ENCODE peak calls at places on chromosomes 6 and 20, in eight cellular contexts. One of them, this sample, is unnamed.

GRCh38 chr6:39280247-39280731 is 33.9 kb downstream of the KCNK17 start:
- DNase-seq in prostate gland: no peak
- DNase-seq in bronchial epithelial cell: peak; percentile 88
- DNase-seq in kidney: peak; percentile 90
- DNase-seq in IMR-90: no peak
- DNase-seq in SK-N-SH: no peak
- DNase-seq in GM23338: no peak
- DNase-seq in endothelial cell of umbilical vein: no peak
- DNase-seq in this sample: peak; percentile 80

GRCh38 chr6:166657531-166657930 is 30.5 kb upstream of the RPS6KA2 start:
- DNase-seq in SK-N-SH: no peak
- DNase-seq in GM23338: no peak
- DNase-seq in bronchial epithelial cell: no peak
- DNase-seq in IMR-90: no peak
- DNase-seq in endothelial cell of umbilical vein: no peak
- DNase-seq in prostate gland: no peak
- DNase-seq in kidney: no peak
- DNase-seq in this sample: no peak

GRCh38 chr6:132131777-132132176 is 180.6 kb upstream of the CCN2 start:
- DNase-seq in IMR-90: peak; percentile 100
- DNase-seq in endothelial cell of umbilical vein: peak; percentile 99
- DNase-seq in prostate gland: no peak
- DNase-seq in kidney: no peak
- DNase-seq in bronchial epithelial cell: peak; percentile 99
- DNase-seq in GM23338: peak; percentile 4
- DNase-seq in SK-N-SH: no peak
- DNase-seq in this sample: no peak

GRCh38 chr20:17662333-17663039 is 19.6 kb downstream of the RRBP1 start:
- DNase-seq in GM23338: no peak
- DNase-seq in IMR-90: peak; percentile 48
- DNase-seq in SK-N-SH: no peak
- DNase-seq in endothelial cell of umbilical vein: no peak
- DNase-seq in prostate gland: no peak
- DNase-seq in kidney: peak; percentile 70
- DNase-seq in bronchial epithelial cell: no peak
- DNase-seq in this sample: no peak

GRCh38 chr20:24949756-24950127 is 673 bp downstream of the CST7 start:
- DNase-seq in kidney: no peak
- DNase-seq in IMR-90: no peak
- DNase-seq in endothelial cell of umbilical vein: no peak
- DNase-seq in SK-N-SH: no peak
- DNase-seq in bronchial epithelial cell: no peak
- DNase-seq in prostate gland: no peak
- DNase-seq in GM23338: no peak
- DNase-seq in this sample: peak; percentile 14

GRCh38 chr6:139508023-139508422 is 133.6 kb upstream of the CITED2 start:
- DNase-seq in SK-N-SH: no peak
- DNase-seq in IMR-90: peak; percentile 49
- DNase-seq in bronchial epithelial cell: no peak
- DNase-seq in kidney: no peak
- DNase-seq in GM23338: no peak
- DNase-seq in endothelial cell of umbilical vein: no peak
- DNase-seq in prostate gland: no peak
- DNase-seq in this sample: no peak

GRCh38 chr6:31366693-31367470 is 9.9 kb upstream of the HLA-B start:
- DNase-seq in endothelial cell of umbilical vein: peak; percentile 80
- DNase-seq in GM23338: peak; percentile 97
- DNase-seq in bronchial epithelial cell: peak; percentile 80
- DNase-seq in SK-N-SH: peak; percentile 84
- DNase-seq in IMR-90: peak; percentile 86
- DNase-seq in prostate gland: peak; percentile 87
- DNase-seq in kidney: peak; percentile 95
- DNase-seq in this sample: peak; percentile 94

GRCh38 chr6:35049885-35050284 is 91.3 kb downstream of the TCP11 start:
- DNase-seq in IMR-90: peak; percentile 93
- DNase-seq in bronchial epithelial cell: no peak
- DNase-seq in endothelial cell of umbilical vein: no peak
- DNase-seq in kidney: no peak
- DNase-seq in SK-N-SH: peak; percentile 66
- DNase-seq in GM23338: no peak
- DNase-seq in prostate gland: no peak
- DNase-seq in this sample: peak; percentile 56

GRCh38 chr6:31781244-31782125 is 4.4 kb upstream of the VWA7 start:
- DNase-seq in endothelial cell of umbilical vein: no peak
- DNase-seq in prostate gland: no peak
- DNase-seq in bronchial epithelial cell: no peak
- DNase-seq in kidney: peak; percentile 75
- DNase-seq in SK-N-SH: no peak
- DNase-seq in GM23338: no peak
- DNase-seq in IMR-90: no peak
- DNase-seq in this sample: no peak

GRCh38 chr6:37630281-37630799 is 67.3 kb downstream of the MDGA1 start:
- DNase-seq in prostate gland: no peak
- DNase-seq in SK-N-SH: no peak
- DNase-seq in GM23338: no peak
- DNase-seq in endothelial cell of umbilical vein: peak; percentile 97
- DNase-seq in IMR-90: peak; percentile 100
- DNase-seq in bronchial epithelial cell: peak; percentile 100
- DNase-seq in kidney: peak; percentile 85
- DNase-seq in this sample: no peak

GRCh38 chr6:37632291-37632690 is 65.4 kb downstream of the MDGA1 start:
- DNase-seq in SK-N-SH: no peak
- DNase-seq in kidney: no peak
- DNase-seq in bronchial epithelial cell: no peak
- DNase-seq in IMR-90: no peak
- DNase-seq in GM23338: no peak
- DNase-seq in prostate gland: no peak
- DNase-seq in endothelial cell of umbilical vein: no peak
- DNase-seq in this sample: no peak

GRCh38 chr6:37632989-37633550 is 64.6 kb downstream of the MDGA1 start:
- DNase-seq in kidney: no peak
- DNase-seq in IMR-90: no peak
- DNase-seq in prostate gland: no peak
- DNase-seq in bronchial epithelial cell: no peak
- DNase-seq in SK-N-SH: no peak
- DNase-seq in GM23338: no peak
- DNase-seq in endothelial cell of umbilical vein: no peak
- DNase-seq in this sample: no peak

GRCh38 chr6:37633581-37634237 is 64.0 kb downstream of the MDGA1 start:
- DNase-seq in IMR-90: no peak
- DNase-seq in SK-N-SH: no peak
- DNase-seq in GM23338: no peak
- DNase-seq in bronchial epithelial cell: no peak
- DNase-seq in prostate gland: no peak
- DNase-seq in endothelial cell of umbilical vein: no peak
- DNase-seq in kidney: no peak
- DNase-seq in this sample: no peak

GRCh38 chr6:37631295-37631694 is 66.4 kb downstream of the MDGA1 start:
- DNase-seq in SK-N-SH: no peak
- DNase-seq in bronchial epithelial cell: peak; percentile 39
- DNase-seq in IMR-90: no peak
- DNase-seq in prostate gland: no peak
- DNase-seq in kidney: no peak
- DNase-seq in GM23338: no peak
- DNase-seq in endothelial cell of umbilical vein: no peak
- DNase-seq in this sample: no peak
- TF ChIP-seq CTCF in SK-N-SH: no peak
- TF ChIP-seq CTCF in bronchial epithelial cell: no peak
- TF ChIP-seq CTCF in IMR-90: no peak
- TF ChIP-seq CTCF in prostate gland: no peak
- TF ChIP-seq CTCF in kidney: no peak
- TF ChIP-seq CTCF in GM23338: no peak
- TF ChIP-seq CTCF in endothelial cell of umbilical vein: no peak
- TF ChIP-seq CTCF in this sample: no peak

GRCh38 chr20:41145317-41145716 is 8.0 kb downstream of the PLCG1 start:
- DNase-seq in IMR-90: no peak
- DNase-seq in SK-N-SH: no peak
- DNase-seq in kidney: peak; percentile 32
- DNase-seq in endothelial cell of umbilical vein: no peak
- DNase-seq in prostate gland: no peak
- DNase-seq in GM23338: no peak
- DNase-seq in bronchial epithelial cell: no peak
- DNase-seq in this sample: no peak
- H3K36me3 ChIP-seq in IMR-90: peaks cover 6% of the 10 kb centered on the region
- H3K36me3 ChIP-seq in SK-N-SH: peaks cover 6% of the 10 kb centered on the region
- H3K36me3 ChIP-seq in kidney: no peaks in the 10 kb centered on the region
- H3K36me3 ChIP-seq in endothelial cell of umbilical vein: no peaks in the 10 kb centered on the region
- H3K36me3 ChIP-seq in prostate gland: no peaks in the 10 kb centered on the region
- H3K36me3 ChIP-seq in GM23338: no peaks in the 10 kb centered on the region
- H3K36me3 ChIP-seq in bronchial epithelial cell: peaks cover 1% of the 10 kb centered on the region
- H3K36me3 ChIP-seq in this sample: no peaks in the 10 kb centered on the region

GRCh38 chr20:33927703-33928102 is 66.0 kb upstream of the RALY start:
- DNase-seq in kidney: no peak
- DNase-seq in bronchial epithelial cell: no peak
- DNase-seq in SK-N-SH: peak; percentile 75
- DNase-seq in IMR-90: no peak
- DNase-seq in prostate gland: no peak
- DNase-seq in GM23338: no peak
- DNase-seq in endothelial cell of umbilical vein: no peak
- DNase-seq in this sample: no peak

GRCh38 chr20:33936651-33937050 is 57.1 kb upstream of the RALY start:
- DNase-seq in GM23338: no peak
- DNase-seq in prostate gland: no peak
- DNase-seq in SK-N-SH: no peak
- DNase-seq in kidney: no peak
- DNase-seq in bronchial epithelial cell: no peak
- DNase-seq in IMR-90: no peak
- DNase-seq in endothelial cell of umbilical vein: no peak
- DNase-seq in this sample: no peak

GRCh38 chr20:33929917-33930316 is 63.8 kb upstream of the RALY start:
- DNase-seq in kidney: no peak
- DNase-seq in prostate gland: no peak
- DNase-seq in SK-N-SH: no peak
- DNase-seq in bronchial epithelial cell: no peak
- DNase-seq in endothelial cell of umbilical vein: no peak
- DNase-seq in IMR-90: no peak
- DNase-seq in GM23338: peak; percentile 30
- DNase-seq in this sample: no peak

GRCh38 chr20:33933469-33933909 is 60.2 kb upstream of the RALY start:
- DNase-seq in kidney: peak; percentile 71
- DNase-seq in endothelial cell of umbilical vein: no peak
- DNase-seq in IMR-90: peak; percentile 55
- DNase-seq in bronchial epithelial cell: peak; percentile 56
- DNase-seq in SK-N-SH: peak; percentile 52
- DNase-seq in prostate gland: peak; percentile 46
- DNase-seq in GM23338: peak; percentile 93
- DNase-seq in this sample: peak; percentile 66
- TF ChIP-seq CTCF in kidney: peak; percentile 43
- TF ChIP-seq CTCF in endothelial cell of umbilical vein: peak; percentile 19
- TF ChIP-seq CTCF in IMR-90: peak; percentile 59
- TF ChIP-seq CTCF in bronchial epithelial cell: peak; percentile 81
- TF ChIP-seq CTCF in SK-N-SH: peak; percentile 55
- TF ChIP-seq CTCF in prostate gland: peak; percentile 48
- TF ChIP-seq CTCF in GM23338: peak; percentile 71
- TF ChIP-seq CTCF in this sample: peak; percentile 54

GRCh38 chr6:42938428-42938796 is 9.1 kb downstream of the CNPY3 start:
- DNase-seq in SK-N-SH: no peak
- DNase-seq in GM23338: no peak
- DNase-seq in endothelial cell of umbilical vein: no peak
- DNase-seq in bronchial epithelial cell: no peak
- DNase-seq in kidney: peak; percentile 63
- DNase-seq in IMR-90: no peak
- DNase-seq in prostate gland: no peak
- DNase-seq in this sample: no peak
- H3K36me3 ChIP-seq in SK-N-SH: peaks cover 42% of the 10 kb centered on the region
- H3K36me3 ChIP-seq in GM23338: peaks cover 25% of the 10 kb centered on the region
- H3K36me3 ChIP-seq in endothelial cell of umbilical vein: peaks cover 5% of the 10 kb centered on the region
- H3K36me3 ChIP-seq in bronchial epithelial cell: peaks cover 24% of the 10 kb centered on the region
- H3K36me3 ChIP-seq in kidney: peaks cover 23% of the 10 kb centered on the region
- H3K36me3 ChIP-seq in IMR-90: peaks cover 34% of the 10 kb centered on the region
- H3K36me3 ChIP-seq in prostate gland: peaks cover 26% of the 10 kb centered on the region
- H3K36me3 ChIP-seq in this sample: peaks cover 14% of the 10 kb centered on the region

GRCh38 chr6:33278810-33279209 is 1.9 kb downstream of the B3GALT4 start:
- DNase-seq in GM23338: no peak
- DNase-seq in kidney: peak; percentile 37
- DNase-seq in endothelial cell of umbilical vein: no peak
- DNase-seq in prostate gland: no peak
- DNase-seq in IMR-90: no peak
- DNase-seq in bronchial epithelial cell: no peak
- DNase-seq in SK-N-SH: no peak
- DNase-seq in this sample: no peak

GRCh38 chr6:33276864-33277662 is at the start of gene B3GALT4:
- DNase-seq in IMR-90: peak; percentile 68
- DNase-seq in prostate gland: peak; percentile 76
- DNase-seq in bronchial epithelial cell: peak; percentile 81
- DNase-seq in GM23338: peak; percentile 92
- DNase-seq in SK-N-SH: peak; percentile 92
- DNase-seq in kidney: peak; percentile 94
- DNase-seq in endothelial cell of umbilical vein: peak; percentile 67
- DNase-seq in this sample: peak; percentile 93

GRCh38 chr6:33276581-33276863 is 401 bp upstream of the B3GALT4 start:
- DNase-seq in GM23338: no peak
- DNase-seq in SK-N-SH: no peak
- DNase-seq in prostate gland: no peak
- DNase-seq in endothelial cell of umbilical vein: no peak
- DNase-seq in kidney: no peak
- DNase-seq in IMR-90: no peak
- DNase-seq in bronchial epithelial cell: no peak
- DNase-seq in this sample: no peak

GRCh38 chr6:33278392-33278741 is 1.4 kb downstream of the B3GALT4 start:
- DNase-seq in IMR-90: no peak
- DNase-seq in GM23338: no peak
- DNase-seq in endothelial cell of umbilical vein: no peak
- DNase-seq in SK-N-SH: no peak
- DNase-seq in kidney: no peak
- DNase-seq in prostate gland: no peak
- DNase-seq in bronchial epithelial cell: no peak
- DNase-seq in this sample: no peak

GRCh38 chr6:33277663-33278391 is 904 bp downstream of the B3GALT4 start:
- DNase-seq in endothelial cell of umbilical vein: no peak
- DNase-seq in bronchial epithelial cell: no peak
- DNase-seq in SK-N-SH: peak; percentile 69
- DNase-seq in kidney: peak; percentile 81
- DNase-seq in GM23338: peak; percentile 46
- DNase-seq in IMR-90: no peak
- DNase-seq in prostate gland: no peak
- DNase-seq in this sample: no peak
- TF ChIP-seq CTCF in endothelial cell of umbilical vein: no peak
- TF ChIP-seq CTCF in bronchial epithelial cell: no peak
- TF ChIP-seq CTCF in SK-N-SH: no peak
- TF ChIP-seq CTCF in kidney: no peak
- TF ChIP-seq CTCF in GM23338: no peak
- TF ChIP-seq CTCF in IMR-90: peak; percentile 11
- TF ChIP-seq CTCF in prostate gland: no peak
- TF ChIP-seq CTCF in this sample: no peak

DNA sequence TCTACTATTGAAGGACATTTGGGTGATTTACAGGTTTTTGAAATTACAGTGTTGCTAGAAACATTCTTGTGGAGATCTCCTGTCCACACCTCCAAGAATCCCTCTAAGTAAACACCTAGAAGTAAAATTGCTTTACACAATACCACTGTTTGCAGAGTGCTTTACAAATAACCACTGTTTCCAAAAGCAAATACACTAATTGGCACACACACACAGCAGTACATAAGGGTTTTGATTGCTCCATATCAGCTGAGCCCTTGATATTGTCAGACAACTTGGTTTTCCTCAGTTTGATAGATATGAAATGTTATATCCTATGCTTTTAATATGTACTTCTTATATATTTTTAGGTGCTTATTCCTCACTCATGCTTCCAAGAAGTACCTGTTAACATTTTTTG is 6.3 kb downstream of the HMGN4 start:
- DNase-seq in GM23338: no peak
- DNase-seq in prostate gland: no peak
- DNase-seq in kidney: no peak
- DNase-seq in SK-N-SH: no peak
- DNase-seq in bronchial epithelial cell: no peak
- DNase-seq in endothelial cell of umbilical vein: no peak
- DNase-seq in IMR-90: no peak
- DNase-seq in this sample: no peak
- H3K36me3 ChIP-seq in GM23338: peaks cover 3% of the 10 kb centered on the region
- H3K36me3 ChIP-seq in prostate gland: no peaks in the 10 kb centered on the region
- H3K36me3 ChIP-seq in kidney: peaks cover 15% of the 10 kb centered on the region
- H3K36me3 ChIP-seq in SK-N-SH: peaks cover 42% of the 10 kb centered on the region
- H3K36me3 ChIP-seq in bronchial epithelial cell: peaks cover 2% of the 10 kb centered on the region
- H3K36me3 ChIP-seq in endothelial cell of umbilical vein: no peaks in the 10 kb centered on the region
- H3K36me3 ChIP-seq in IMR-90: peaks cover 14% of the 10 kb centered on the region
- H3K36me3 ChIP-seq in this sample: no peaks in the 10 kb centered on the region

This sample was measured in colonic mucosa.